ENCODE peak calls at places on chromosomes 12 and 14, in eight cellular contexts. One of them, this sample, is unnamed.
A peak's percentile ranks its signal among the peaks of the same experiment; 100 is the strongest.

GRCh38 chr12:52164624-52165023 is 27.2 kb downstream of the KRT80 start:
- DNase-seq in heart right ventricle: no peak
- DNase-seq in cardiac muscle cell: no peak
- DNase-seq in GM23338: no peak
- DNase-seq in GM23248: no peak
- DNase-seq in stomach: no peak
- DNase-seq in CD8-positive, alpha-beta memory T cell: no peak
- DNase-seq in upper lobe of left lung: no peak
- DNase-seq in this sample: peak; percentile 95

GRCh38 chr12:75177997-75178396 is 31.6 kb downstream of the KCNC2 start:
- DNase-seq in CD8-positive, alpha-beta memory T cell: no peak
- DNase-seq in GM23248: peak; percentile 91
- DNase-seq in cardiac muscle cell: peak; percentile 77
- DNase-seq in stomach: no peak
- DNase-seq in upper lobe of left lung: no peak
- DNase-seq in heart right ventricle: no peak
- DNase-seq in GM23338: no peak
- DNase-seq in this sample: no peak

GRCh38 chr12:98645572-98646067 is 530 bp downstream of the APAF1 start:
- DNase-seq in cardiac muscle cell: no peak
- DNase-seq in heart right ventricle: no peak
- DNase-seq in CD8-positive, alpha-beta memory T cell: no peak
- DNase-seq in GM23248: peak; percentile 48
- DNase-seq in upper lobe of left lung: peak; percentile 33
- DNase-seq in GM23338: peak; percentile 41
- DNase-seq in stomach: peak; percentile 27
- DNase-seq in this sample: no peak

GRCh38 chr12:75850751-75851462 is 180.7 kb downstream of the PHLDA1 start:
- DNase-seq in GM23248: peak; percentile 73
- DNase-seq in upper lobe of left lung: no peak
- DNase-seq in GM23338: no peak
- DNase-seq in stomach: no peak
- DNase-seq in cardiac muscle cell: peak; percentile 43
- DNase-seq in heart right ventricle: no peak
- DNase-seq in CD8-positive, alpha-beta memory T cell: no peak
- DNase-seq in this sample: no peak

GRCh38 chr12:15520083-15520482 is 197.8 kb downstream of the PTPRO start:
- DNase-seq in GM23248: no peak
- DNase-seq in upper lobe of left lung: no peak
- DNase-seq in heart right ventricle: no peak
- DNase-seq in stomach: no peak
- DNase-seq in CD8-positive, alpha-beta memory T cell: no peak
- DNase-seq in cardiac muscle cell: no peak
- DNase-seq in GM23338: peak; percentile 33
- DNase-seq in this sample: no peak

GRCh38 chr14:20614038-20614840 is 23.1 kb upstream of the RNASE12 start:
- DNase-seq in GM23338: no peak
- DNase-seq in cardiac muscle cell: peak; percentile 32
- DNase-seq in upper lobe of left lung: no peak
- DNase-seq in CD8-positive, alpha-beta memory T cell: no peak
- DNase-seq in stomach: no peak
- DNase-seq in heart right ventricle: no peak
- DNase-seq in GM23248: peak; percentile 71
- DNase-seq in this sample: no peak

GRCh38 chr14:88856786-88857366 is 32.4 kb downstream of the TTC8 start:
- DNase-seq in stomach: no peak
- DNase-seq in upper lobe of left lung: no peak
- DNase-seq in GM23248: no peak
- DNase-seq in GM23338: no peak
- DNase-seq in heart right ventricle: no peak
- DNase-seq in cardiac muscle cell: no peak
- DNase-seq in CD8-positive, alpha-beta memory T cell: no peak
- DNase-seq in this sample: no peak

GRCh38 chr12:89156862-89157262 is 195.4 kb downstream of the DUSP6 start:
- DNase-seq in GM23338: no peak
- DNase-seq in heart right ventricle: no peak
- DNase-seq in upper lobe of left lung: no peak
- DNase-seq in stomach: no peak
- DNase-seq in CD8-positive, alpha-beta memory T cell: no peak
- DNase-seq in GM23248: peak; percentile 91
- DNase-seq in cardiac muscle cell: peak; percentile 68
- DNase-seq in this sample: no peak

GRCh38 chr14:96409701-96410100 is 17.8 kb downstream of the AK7 start:
- DNase-seq in GM23338: no peak
- DNase-seq in CD8-positive, alpha-beta memory T cell: no peak
- DNase-seq in GM23248: no peak
- DNase-seq in upper lobe of left lung: no peak
- DNase-seq in cardiac muscle cell: no peak
- DNase-seq in stomach: peak; percentile 51
- DNase-seq in heart right ventricle: no peak
- DNase-seq in this sample: no peak

GRCh38 chr14:98937712-98938505 is 334.1 kb downstream of the BCL11B start:
- DNase-seq in heart right ventricle: no peak
- DNase-seq in CD8-positive, alpha-beta memory T cell: no peak
- DNase-seq in GM23248: no peak
- DNase-seq in cardiac muscle cell: no peak
- DNase-seq in GM23338: no peak
- DNase-seq in upper lobe of left lung: no peak
- DNase-seq in stomach: no peak
- DNase-seq in this sample: no peak

GRCh38 chr12:110536834-110537604 is 34.9 kb downstream of the RAD9B start:
- DNase-seq in heart right ventricle: no peak
- DNase-seq in stomach: no peak
- DNase-seq in GM23338: no peak
- DNase-seq in cardiac muscle cell: no peak
- DNase-seq in upper lobe of left lung: no peak
- DNase-seq in CD8-positive, alpha-beta memory T cell: no peak
- DNase-seq in GM23248: no peak
- DNase-seq in this sample: no peak

GRCh38 chr12:43216490-43216889 is 335.5 kb downstream of the ADAMTS20 start:
- DNase-seq in upper lobe of left lung: no peak
- DNase-seq in GM23338: no peak
- DNase-seq in heart right ventricle: no peak
- DNase-seq in GM23248: no peak
- DNase-seq in CD8-positive, alpha-beta memory T cell: no peak
- DNase-seq in cardiac muscle cell: no peak
- DNase-seq in stomach: no peak
- DNase-seq in this sample: no peak

GRCh38 chr12:84507914-84508313 is 404.7 kb downstream of the SLC6A15 start:
- DNase-seq in cardiac muscle cell: peak; percentile 6
- DNase-seq in GM23248: peak; percentile 32
- DNase-seq in stomach: no peak
- DNase-seq in upper lobe of left lung: no peak
- DNase-seq in heart right ventricle: no peak
- DNase-seq in CD8-positive, alpha-beta memory T cell: no peak
- DNase-seq in GM23338: no peak
- DNase-seq in this sample: no peak

GRCh38 chr14:61706096-61706690 is 10.9 kb downstream of the HIF1A start:
- DNase-seq in cardiac muscle cell: peak; percentile 54
- DNase-seq in GM23338: no peak
- DNase-seq in upper lobe of left lung: no peak
- DNase-seq in CD8-positive, alpha-beta memory T cell: no peak
- DNase-seq in GM23248: peak; percentile 44
- DNase-seq in stomach: no peak
- DNase-seq in heart right ventricle: no peak
- DNase-seq in this sample: no peak

GRCh38 chr12:121110211-121110940 is 22.3 kb upstream of the P2RX7 start:
- DNase-seq in heart right ventricle: peak; percentile 39
- DNase-seq in upper lobe of left lung: peak; percentile 69
- DNase-seq in GM23248: peak; percentile 81
- DNase-seq in stomach: peak; percentile 72
- DNase-seq in cardiac muscle cell: peak; percentile 79
- DNase-seq in GM23338: peak; percentile 85
- DNase-seq in CD8-positive, alpha-beta memory T cell: peak; percentile 59
- DNase-seq in this sample: no peak

GRCh38 chr12:40970320-40970907 is 217.7 kb upstream of the PDZRN4 start:
- DNase-seq in heart right ventricle: no peak
- DNase-seq in GM23338: peak; percentile 79
- DNase-seq in stomach: no peak
- DNase-seq in cardiac muscle cell: no peak
- DNase-seq in GM23248: no peak
- DNase-seq in CD8-positive, alpha-beta memory T cell: no peak
- DNase-seq in upper lobe of left lung: no peak
- DNase-seq in this sample: no peak

GRCh38 chr12:12019881-12020280 is 50.9 kb upstream of the BCL2L14 start:
- DNase-seq in cardiac muscle cell: no peak
- DNase-seq in CD8-positive, alpha-beta memory T cell: no peak
- DNase-seq in upper lobe of left lung: no peak
- DNase-seq in stomach: no peak
- DNase-seq in heart right ventricle: no peak
- DNase-seq in GM23338: no peak
- DNase-seq in GM23248: no peak
- DNase-seq in this sample: peak; percentile 24

GRCh38 chr12:70543444-70543843 is 93.8 kb downstream of the PTPRB start:
- DNase-seq in cardiac muscle cell: peak; percentile 98
- DNase-seq in heart right ventricle: no peak
- DNase-seq in stomach: no peak
- DNase-seq in CD8-positive, alpha-beta memory T cell: no peak
- DNase-seq in GM23338: peak; percentile 8
- DNase-seq in upper lobe of left lung: no peak
- DNase-seq in GM23248: peak; percentile 98
- DNase-seq in this sample: peak; percentile 73

GRCh38 chr12:70185301-70185700 is 57.9 kb upstream of the CNOT2 start:
- DNase-seq in stomach: no peak
- DNase-seq in GM23248: peak; percentile 13
- DNase-seq in CD8-positive, alpha-beta memory T cell: no peak
- DNase-seq in upper lobe of left lung: no peak
- DNase-seq in cardiac muscle cell: no peak
- DNase-seq in GM23338: no peak
- DNase-seq in heart right ventricle: no peak
- DNase-seq in this sample: no peak

DNA sequence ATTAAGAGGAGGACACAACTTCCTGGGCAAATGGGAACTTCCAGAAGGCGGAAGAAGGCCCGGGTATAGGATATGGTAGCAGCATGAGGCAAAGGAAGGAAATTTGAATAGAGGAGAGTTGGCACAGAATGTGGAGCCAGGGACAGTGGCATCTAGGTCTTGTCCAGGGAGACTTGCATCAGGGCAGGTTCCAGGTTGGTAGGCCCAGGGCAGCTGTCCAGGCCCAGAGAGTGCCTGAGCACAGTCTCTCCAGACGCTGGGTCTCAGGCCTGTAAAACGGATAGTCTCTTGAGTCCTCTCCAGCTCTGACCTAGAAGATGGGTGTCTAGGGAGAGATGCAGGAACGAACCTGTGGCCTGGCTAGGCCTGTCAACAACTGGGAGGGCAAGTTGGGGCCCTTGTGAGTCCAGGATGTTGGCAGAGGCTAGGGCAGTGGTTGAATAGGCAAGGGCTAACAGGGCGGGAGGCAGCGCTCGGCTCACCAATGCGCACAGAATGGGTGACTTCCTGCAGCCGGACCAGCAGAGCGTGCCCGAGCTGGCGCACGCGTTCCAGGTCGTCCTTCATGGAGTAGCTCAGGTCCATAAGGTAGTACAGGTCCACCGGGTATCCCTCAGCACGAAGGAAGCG is 9.9 kb downstream of the ITGB7 start:
- DNase-seq in GM23248: no peak
- DNase-seq in CD8-positive, alpha-beta memory T cell: no peak
- DNase-seq in heart right ventricle: no peak
- DNase-seq in cardiac muscle cell: no peak
- DNase-seq in upper lobe of left lung: no peak
- DNase-seq in GM23338: no peak
- DNase-seq in stomach: no peak
- DNase-seq in this sample: no peak
- H3K4me3 ChIP-seq in GM23248: no peak overlapping the region
- H3K4me3 ChIP-seq in CD8-positive, alpha-beta memory T cell: no peak overlapping the region
- H3K4me3 ChIP-seq in heart right ventricle: peak overlapping the region; percentile 21
- H3K4me3 ChIP-seq in cardiac muscle cell: no peak overlapping the region
- H3K4me3 ChIP-seq in upper lobe of left lung: no peak overlapping the region
- H3K4me3 ChIP-seq in GM23338: peak overlapping the region; percentile 51
- H3K4me3 ChIP-seq in stomach: peak overlapping the region; percentile 43
- H3K4me3 ChIP-seq in this sample: no peak overlapping the region

GRCh38 chr14:68792022-68792829 is 641 bp downstream of the ZFP36L1 start:
- DNase-seq in heart right ventricle: no peak
- DNase-seq in CD8-positive, alpha-beta memory T cell: peak; percentile 15
- DNase-seq in GM23338: peak; percentile 39
- DNase-seq in cardiac muscle cell: no peak
- DNase-seq in GM23248: peak; percentile 49
- DNase-seq in stomach: peak; percentile 29
- DNase-seq in upper lobe of left lung: no peak
- DNase-seq in this sample: no peak
- H3K27ac ChIP-seq in heart right ventricle: peak overlapping the region; percentile 99
- H3K27ac ChIP-seq in CD8-positive, alpha-beta memory T cell: peak overlapping the region; percentile 99
- H3K27ac ChIP-seq in GM23338: peak overlapping the region; percentile 100
- H3K27ac ChIP-seq in cardiac muscle cell: peak overlapping the region; percentile 98
- H3K27ac ChIP-seq in GM23248: peak overlapping the region; percentile 100
- H3K27ac ChIP-seq in stomach: peak overlapping the region; percentile 86
- H3K27ac ChIP-seq in upper lobe of left lung: peak overlapping the region; percentile 95
- H3K27ac ChIP-seq in this sample: peak overlapping the region; percentile 98

DNA sequence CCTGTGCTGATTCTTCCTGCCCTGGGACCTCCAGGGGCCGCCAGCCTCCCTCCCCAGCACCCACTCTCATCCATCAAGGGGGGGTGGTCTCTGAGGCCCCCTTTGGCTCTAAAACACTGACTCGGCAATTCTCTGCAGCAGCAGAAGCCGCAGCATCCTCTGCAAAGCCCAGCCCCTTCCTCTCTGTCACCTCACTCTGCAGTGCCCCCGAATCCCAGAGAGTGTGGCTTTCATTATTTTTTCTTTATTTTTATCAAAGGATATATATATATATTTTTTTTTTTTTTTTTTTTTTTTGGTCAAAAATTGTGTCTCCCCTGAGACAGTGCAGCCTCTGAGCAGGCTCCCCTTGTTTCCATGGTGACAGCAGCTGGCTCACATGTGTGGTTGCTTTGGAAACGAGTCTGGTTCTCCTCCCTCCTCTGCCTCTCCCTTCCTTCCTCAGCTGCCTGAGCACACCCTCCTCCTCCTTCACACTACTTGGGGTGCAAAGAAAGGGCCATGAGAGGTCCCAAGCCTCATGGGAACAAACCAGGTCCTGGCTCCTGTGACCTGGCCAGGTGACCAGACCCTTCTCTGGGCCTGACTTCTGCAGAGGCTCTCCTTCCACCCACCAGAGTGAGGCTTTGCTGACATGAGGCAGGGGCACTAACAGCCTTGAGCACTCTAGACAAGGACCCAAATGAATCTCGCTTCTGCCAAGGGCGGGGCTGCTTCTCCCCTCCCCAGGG is 100.5 kb downstream of the LRRC74A start:
- DNase-seq in heart right ventricle: peak; percentile 57
- DNase-seq in upper lobe of left lung: no peak
- DNase-seq in GM23338: peak; percentile 73
- DNase-seq in stomach: no peak
- DNase-seq in CD8-positive, alpha-beta memory T cell: peak; percentile 60
- DNase-seq in cardiac muscle cell: peak; percentile 79
- DNase-seq in GM23248: peak; percentile 93
- DNase-seq in this sample: no peak
- H3K4me1 ChIP-seq in heart right ventricle: peaks cover 64% of the 10 kb centered on the region
- H3K4me1 ChIP-seq in upper lobe of left lung: peaks cover 20% of the 10 kb centered on the region
- H3K4me1 ChIP-seq in GM23338: peaks cover 79% of the 10 kb centered on the region
- H3K4me1 ChIP-seq in stomach: peaks cover 6% of the 10 kb centered on the region
- H3K4me1 ChIP-seq in CD8-positive, alpha-beta memory T cell: peaks cover 53% of the 10 kb centered on the region
- H3K4me1 ChIP-seq in cardiac muscle cell: peaks cover 27% of the 10 kb centered on the region
- H3K4me1 ChIP-seq in GM23248: peaks cover 24% of the 10 kb centered on the region
- H3K4me1 ChIP-seq in this sample: peaks cover 41% of the 10 kb centered on the region

DNA sequence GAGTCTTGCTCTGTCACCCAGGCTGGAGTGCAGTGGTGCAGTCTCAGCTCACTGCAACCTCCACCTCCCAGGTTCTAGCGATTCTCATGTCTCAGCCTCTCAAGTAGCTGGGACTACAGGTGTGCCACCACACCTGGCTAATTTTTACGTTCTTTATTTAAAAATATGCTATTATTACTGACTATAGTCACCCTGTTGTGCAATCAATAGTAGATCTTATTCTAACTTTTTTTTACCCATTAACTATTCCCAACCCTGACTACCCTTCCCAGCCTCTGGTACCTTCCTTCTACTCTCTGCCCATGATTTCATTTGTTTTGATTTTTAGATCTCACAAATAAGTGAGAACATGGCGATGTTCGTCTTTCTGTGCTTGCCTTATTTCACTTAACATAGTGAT is 2.5 kb downstream of the OXA1L start:
- DNase-seq in GM23248: no peak
- DNase-seq in GM23338: no peak
- DNase-seq in stomach: no peak
- DNase-seq in upper lobe of left lung: no peak
- DNase-seq in CD8-positive, alpha-beta memory T cell: no peak
- DNase-seq in heart right ventricle: no peak
- DNase-seq in cardiac muscle cell: no peak
- DNase-seq in this sample: no peak
- H3K4me3 ChIP-seq in GM23248: no peak overlapping the region
- H3K4me3 ChIP-seq in GM23338: no peak overlapping the region
- H3K4me3 ChIP-seq in stomach: no peak overlapping the region
- H3K4me3 ChIP-seq in upper lobe of left lung: no peak overlapping the region
- H3K4me3 ChIP-seq in CD8-positive, alpha-beta memory T cell: no peak overlapping the region
- H3K4me3 ChIP-seq in heart right ventricle: no peak overlapping the region
- H3K4me3 ChIP-seq in cardiac muscle cell: no peak overlapping the region
- H3K4me3 ChIP-seq in this sample: no peak overlapping the region

This sample was measured in SJSA1.